ENCODE peak calls at places on chromosomes 7 and 10, in six cellular contexts. N, L, D, I, P and Y are unnamed samples.

GRCh38 chr10:125684583-125684982 is 1.6 kb upstream of the TEX36 start:
- DNase-seq in I (no peak), P (no peak), L (no peak), N (no peak), D (no peak), Y (no peak)

GRCh38 chr7:13262929-13263530 is 575.6 kb downstream of the ARL4A start:
- DNase-seq in I (peak), P (no peak), L (no peak), D (peak), N (no peak), Y (peak)

GRCh38 chr10:70773965-70774809 is 11.0 kb downstream of the TBATA start:
- DNase-seq in D (no peak), N (no peak), P (no peak), L (no peak), I (no peak), Y (no peak)

GRCh38 chr10:43958964-43959363 is 310.3 kb upstream of the ZNF32 start:
- DNase-seq in L (no peak), N (no peak), D (no peak), I (no peak), P (no peak), Y (no peak)

GRCh38 chr10:77296534-77297369 is 340.9 kb downstream of the KCNMA1 start:
- DNase-seq in D (no peak), L (no peak), I (peak), P (no peak), N (no peak), Y (no peak)

GRCh38 chr10:104208730-104209129 is 23.4 kb downstream of the CFAP43 start:
- DNase-seq in I (no peak), L (no peak), D (no peak), P (no peak), N (no peak), Y (no peak)

GRCh38 chr10:8568401-8568800 is 513.9 kb downstream of the GATA3 start:
- DNase-seq in I (no peak), N (no peak), L (no peak), P (no peak), D (no peak), Y (no peak)

GRCh38 chr10:60611291-60611747 is 167.0 kb upstream of the CDK1 start:
- DNase-seq in I (peak), L (no peak), P (no peak), D (no peak), N (no peak), Y (no peak)

GRCh38 chr10:103140469-103140868 is 52.6 kb downstream of the NT5C2 start:
- DNase-seq in P (no peak), D (no peak), I (no peak), N (no peak), L (no peak), Y (no peak)

GRCh38 chr10:49474901-49475300 is 64.0 kb downstream of the ERCC6 start:
- DNase-seq in N (no peak), I (no peak), L (no peak), P (no peak), D (no peak), Y (no peak)

GRCh38 chr7:102891693-102892261 is 21.0 kb upstream of the LRRC17 start:
- DNase-seq in D (no peak), N (no peak), L (no peak), I (peak), P (peak), Y (no peak)

GRCh38 chr7:99505324-99505662 is 831 bp downstream of the ZKSCAN5 start:
- DNase-seq in P (no peak), L (no peak), I (no peak), N (no peak), D (no peak), Y (no peak)

GRCh38 chr7:138359891-138360582 is 100.0 kb upstream of the TRIM24 start:
- DNase-seq in N (no peak), P (no peak), L (no peak), I (no peak), D (no peak), Y (no peak)